ENCODE peak calls at places on chromosomes 12 and 14, in eight cellular contexts. V is dorsolateral prefrontal cortex; D is nucleus accumbens; Y is stimulated activated CD4-positive, alpha-beta T cell treated with anti-CD3 and anti-CD28 coated beads, Interleukin-1b, Interleukin-23, amount 100 ng/mL, for 48 hours; Q is NCI-H1105; Z is HT-29; R is substantia nigra; A is D341Med. O is an unnamed sample.

GRCh38 chr12:111451649-111452129 is 46.0 kb downstream of the SH2B3 start:
- DNase-seq in V (no peak), D (no peak), Y (no peak), Q (peak; percentile 9), Z (peak; percentile 67), R (no peak), A (no peak), O (no peak)

GRCh38 chr12:108511633-108512540 is 3.2 kb upstream of the FICD start:
- DNase-seq in V (peak; percentile 85), D (no peak), Y (peak; percentile 77), Q (peak; percentile 74), Z (peak; percentile 83), R (peak; percentile 30), A (peak; percentile 66), O (peak; percentile 90)

GRCh38 chr12:50550530-50551223 is 45.9 kb downstream of the DIP2B start:
- DNase-seq in V (no peak), D (no peak), Y (no peak), Q (no peak), Z (no peak), R (no peak), A (no peak), O (no peak)

GRCh38 chr14:30389134-30389900 is 169.6 kb upstream of the G2E3 start:
- DNase-seq in V (peak; percentile 78), D (no peak), Y (peak; percentile 2), Q (no peak), Z (no peak), R (no peak), A (no peak), O (peak; percentile 56)

GRCh38 chr14:56659964-56660551 is 80.5 kb downstream of the TMEM260 start:
- DNase-seq in V (no peak), D (no peak), Y (no peak), Q (peak; percentile 65), Z (peak; percentile 32), R (no peak), A (peak; percentile 72), O (no peak)

GRCh38 chr14:84871734-84872133 is 658.2 kb upstream of the FLRT2 start:
- DNase-seq in V (no peak), D (no peak), Y (no peak), Q (no peak), Z (no peak), R (no peak), A (no peak), O (no peak)

GRCh38 chr14:61609885-61610284 is 85.4 kb upstream of the HIF1A start:
- DNase-seq in V (no peak), D (no peak), Y (no peak), Q (no peak), Z (no peak), R (no peak), A (no peak), O (no peak)

GRCh38 chr14:99430491-99430890 is 50.2 kb downstream of the SETD3 start:
- DNase-seq in V (no peak), D (no peak), Y (peak; percentile 29), Q (no peak), Z (peak; percentile 70), R (no peak), A (peak; percentile 55), O (no peak)

GRCh38 chr12:49021292-49021915 is 2.8 kb upstream of the PRKAG1 start:
- DNase-seq in V (no peak), D (no peak), Y (no peak), Q (no peak), Z (no peak), R (no peak), A (peak; percentile 28), O (peak; percentile 23)

GRCh38 chr12:79547044-79547734 is 143.6 kb downstream of the PAWR start:
- DNase-seq in V (no peak), D (no peak), Y (no peak), Q (no peak), Z (peak; percentile 76), R (no peak), A (peak; percentile 30), O (no peak)

GRCh38 chr12:52274521-52274920 is at the start of gene KRT86:
- DNase-seq in V (no peak), D (no peak), Y (no peak), Q (no peak), Z (no peak), R (no peak), A (no peak), O (no peak)

GRCh38 chr12:86572455-86572854 is 316.3 kb upstream of the MGAT4C start:
- DNase-seq in V (no peak), D (no peak), Y (no peak), Q (no peak), Z (no peak), R (no peak), A (no peak), O (no peak)

O was measured in posterior cingulate gyrus.